ENCODE peak calls at places on chromosomes 2 and 18, in six cellular contexts. One of them, this sample, is unnamed.

GRCh38 chr2:182767578-182767977 is 51.5 kb downstream of the DNAJC10 start:
- DNase-seq in endothelial cell: no peak
- DNase-seq in heart right ventricle: no peak
- DNase-seq in GM10248: no peak
- DNase-seq in CD8-positive, alpha-beta T cell: no peak
- DNase-seq in chondrocyte: no peak
- DNase-seq in this sample: peak

GRCh38 chr18:47944972-47945843 is 14.7 kb upstream of the SMAD2 start:
- DNase-seq in endothelial cell: no peak
- DNase-seq in heart right ventricle: no peak
- DNase-seq in GM10248: peak
- DNase-seq in CD8-positive, alpha-beta T cell: no peak
- DNase-seq in chondrocyte: no peak
- DNase-seq in this sample: no peak

GRCh38 chr18:74778191-74778847 is 180.6 kb downstream of the ZNF407 start:
- DNase-seq in endothelial cell: no peak
- DNase-seq in heart right ventricle: no peak
- DNase-seq in GM10248: no peak
- DNase-seq in CD8-positive, alpha-beta T cell: no peak
- DNase-seq in chondrocyte: no peak
- DNase-seq in this sample: no peak

GRCh38 chr2:1371066-1371465 is 42.2 kb upstream of the TPO start:
- DNase-seq in endothelial cell: no peak
- DNase-seq in heart right ventricle: no peak
- DNase-seq in GM10248: no peak
- DNase-seq in CD8-positive, alpha-beta T cell: no peak
- DNase-seq in chondrocyte: no peak
- DNase-seq in this sample: no peak

GRCh38 chr2:219251656-219252055 is 1.4 kb upstream of the TUBA4B start:
- DNase-seq in endothelial cell: no peak
- DNase-seq in heart right ventricle: no peak
- DNase-seq in GM10248: no peak
- DNase-seq in CD8-positive, alpha-beta T cell: no peak
- DNase-seq in chondrocyte: no peak
- DNase-seq in this sample: no peak

GRCh38 chr2:847669-848068 is 103.0 kb upstream of the SNTG2 start:
- DNase-seq in endothelial cell: no peak
- DNase-seq in heart right ventricle: no peak
- DNase-seq in GM10248: no peak
- DNase-seq in CD8-positive, alpha-beta T cell: no peak
- DNase-seq in chondrocyte: no peak
- DNase-seq in this sample: no peak

GRCh38 chr2:147551331-147551730 is 293.5 kb upstream of the ACVR2A start:
- DNase-seq in endothelial cell: no peak
- DNase-seq in heart right ventricle: no peak
- DNase-seq in GM10248: no peak
- DNase-seq in CD8-positive, alpha-beta T cell: no peak
- DNase-seq in chondrocyte: no peak
- DNase-seq in this sample: no peak

GRCh38 chr2:105570326-105570725 is 171.5 kb upstream of the FHL2 start:
- DNase-seq in endothelial cell: no peak
- DNase-seq in heart right ventricle: no peak
- DNase-seq in GM10248: no peak
- DNase-seq in CD8-positive, alpha-beta T cell: no peak
- DNase-seq in chondrocyte: no peak
- DNase-seq in this sample: no peak

GRCh38 chr2:146385031-146385430 is 1459.8 kb upstream of the ACVR2A start:
- DNase-seq in endothelial cell: no peak
- DNase-seq in heart right ventricle: no peak
- DNase-seq in GM10248: no peak
- DNase-seq in CD8-positive, alpha-beta T cell: no peak
- DNase-seq in chondrocyte: no peak
- DNase-seq in this sample: no peak

GRCh38 chr2:112627060-112628040 is 18.4 kb upstream of the SLC20A1 start:
- DNase-seq in endothelial cell: peak
- DNase-seq in heart right ventricle: peak
- DNase-seq in GM10248: no peak
- DNase-seq in CD8-positive, alpha-beta T cell: no peak
- DNase-seq in chondrocyte: no peak
- DNase-seq in this sample: no peak

GRCh38 chr2:202605174-202605573 is 29.6 kb upstream of the FAM117B start:
- DNase-seq in endothelial cell: no peak
- DNase-seq in heart right ventricle: no peak
- DNase-seq in GM10248: no peak
- DNase-seq in CD8-positive, alpha-beta T cell: no peak
- DNase-seq in chondrocyte: no peak
- DNase-seq in this sample: no peak

GRCh38 chr2:62966995-62967394 is 83.6 kb upstream of the OTX1 start:
- DNase-seq in endothelial cell: no peak
- DNase-seq in heart right ventricle: no peak
- DNase-seq in GM10248: no peak
- DNase-seq in CD8-positive, alpha-beta T cell: no peak
- DNase-seq in chondrocyte: no peak
- DNase-seq in this sample: no peak

GRCh38 chr2:4533806-4534205 is 830.4 kb downstream of the DCDC2C start:
- DNase-seq in endothelial cell: no peak
- DNase-seq in heart right ventricle: no peak
- DNase-seq in GM10248: no peak
- DNase-seq in CD8-positive, alpha-beta T cell: no peak
- DNase-seq in chondrocyte: no peak
- DNase-seq in this sample: no peak

GRCh38 chr18:29313312-29313711 is 1136.4 kb upstream of the CDH2 start:
- DNase-seq in endothelial cell: no peak
- DNase-seq in heart right ventricle: no peak
- DNase-seq in GM10248: no peak
- DNase-seq in CD8-positive, alpha-beta T cell: no peak
- DNase-seq in chondrocyte: no peak
- DNase-seq in this sample: no peak

GRCh38 chr2:233061591-233062446 is 1.7 kb downstream of the INPP5D start:
- DNase-seq in endothelial cell: no peak
- DNase-seq in heart right ventricle: peak
- DNase-seq in GM10248: peak
- DNase-seq in CD8-positive, alpha-beta T cell: no peak
- DNase-seq in chondrocyte: no peak
- DNase-seq in this sample: peak

GRCh38 chr2:186919272-186919671 is 70.3 kb upstream of the ZSWIM2 start:
- DNase-seq in endothelial cell: no peak
- DNase-seq in heart right ventricle: no peak
- DNase-seq in GM10248: no peak
- DNase-seq in CD8-positive, alpha-beta T cell: no peak
- DNase-seq in chondrocyte: no peak
- DNase-seq in this sample: no peak

GRCh38 chr18:5890261-5890605 is 5.1 kb downstream of the TMEM200C start:
- DNase-seq in endothelial cell: no peak
- DNase-seq in heart right ventricle: no peak
- DNase-seq in GM10248: no peak
- DNase-seq in CD8-positive, alpha-beta T cell: no peak
- DNase-seq in chondrocyte: peak
- DNase-seq in this sample: no peak

GRCh38 chr2:88074854-88075292 is 7.2 kb downstream of the SMYD1 start:
- DNase-seq in endothelial cell: no peak
- DNase-seq in heart right ventricle: no peak
- DNase-seq in GM10248: no peak
- DNase-seq in CD8-positive, alpha-beta T cell: no peak
- DNase-seq in chondrocyte: no peak
- DNase-seq in this sample: no peak

GRCh38 chr2:129766594-129766993 is 212.9 kb upstream of the RAB6C start:
- DNase-seq in endothelial cell: no peak
- DNase-seq in heart right ventricle: no peak
- DNase-seq in GM10248: no peak
- DNase-seq in CD8-positive, alpha-beta T cell: no peak
- DNase-seq in chondrocyte: no peak
- DNase-seq in this sample: no peak

GRCh38 chr2:671787-672605 is 5.2 kb downstream of the TMEM18 start:
- DNase-seq in endothelial cell: no peak
- DNase-seq in heart right ventricle: no peak
- DNase-seq in GM10248: no peak
- DNase-seq in CD8-positive, alpha-beta T cell: no peak
- DNase-seq in chondrocyte: no peak
- DNase-seq in this sample: no peak

GRCh38 chr2:172693037-172693436 is 42.6 kb upstream of the RAPGEF4 start:
- DNase-seq in endothelial cell: no peak
- DNase-seq in heart right ventricle: peak
- DNase-seq in GM10248: no peak
- DNase-seq in CD8-positive, alpha-beta T cell: no peak
- DNase-seq in chondrocyte: no peak
- DNase-seq in this sample: no peak

GRCh38 chr2:184554736-184555135 is 43.6 kb upstream of the ZNF804A start:
- DNase-seq in endothelial cell: no peak
- DNase-seq in heart right ventricle: no peak
- DNase-seq in GM10248: no peak
- DNase-seq in CD8-positive, alpha-beta T cell: no peak
- DNase-seq in chondrocyte: no peak
- DNase-seq in this sample: no peak

GRCh38 chr2:38064805-38065501 is 11.0 kb downstream of the CYP1B1 start:
- DNase-seq in endothelial cell: no peak
- DNase-seq in heart right ventricle: no peak
- DNase-seq in GM10248: no peak
- DNase-seq in CD8-positive, alpha-beta T cell: no peak
- DNase-seq in chondrocyte: no peak
- DNase-seq in this sample: no peak

GRCh38 chr2:67309281-67309680 is 87.9 kb upstream of the ETAA1 start:
- DNase-seq in endothelial cell: no peak
- DNase-seq in heart right ventricle: no peak
- DNase-seq in GM10248: no peak
- DNase-seq in CD8-positive, alpha-beta T cell: no peak
- DNase-seq in chondrocyte: no peak
- DNase-seq in this sample: no peak

GRCh38 chr2:7111626-7112025 is 194.4 kb downstream of the RNF144A start:
- DNase-seq in endothelial cell: no peak
- DNase-seq in heart right ventricle: no peak
- DNase-seq in GM10248: no peak
- DNase-seq in CD8-positive, alpha-beta T cell: no peak
- DNase-seq in chondrocyte: no peak
- DNase-seq in this sample: no peak
- TF ChIP-seq CTCF in endothelial cell: no peak
- TF ChIP-seq CTCF in heart right ventricle: no peak
- TF ChIP-seq CTCF in GM10248: no peak
- TF ChIP-seq CTCF in CD8-positive, alpha-beta T cell: no peak
- TF ChIP-seq CTCF in chondrocyte: peak
- TF ChIP-seq CTCF in this sample: no peak

DNA sequence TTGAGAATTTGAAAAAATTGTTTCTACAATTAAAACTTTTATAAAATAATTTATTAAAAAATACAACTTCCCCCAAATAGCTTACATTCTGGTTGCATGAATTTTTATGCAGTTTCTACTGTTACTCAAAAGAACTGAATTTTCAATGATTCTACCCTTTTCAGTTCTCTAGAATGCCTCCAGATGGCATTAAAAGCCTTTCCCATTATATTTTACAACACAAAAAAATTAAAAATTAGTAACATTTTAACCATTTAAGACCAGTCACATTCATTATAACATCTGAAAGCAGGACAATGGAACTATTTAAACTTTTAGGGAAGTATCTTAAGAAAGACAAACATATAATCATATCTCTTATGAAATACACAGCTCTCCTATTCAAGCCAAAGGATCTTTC is 236.0 kb upstream of the REV1 start:
- DNase-seq in endothelial cell: no peak
- DNase-seq in heart right ventricle: no peak
- DNase-seq in GM10248: no peak
- DNase-seq in CD8-positive, alpha-beta T cell: no peak
- DNase-seq in chondrocyte: no peak
- DNase-seq in this sample: no peak
- TF ChIP-seq CTCF in endothelial cell: no peak
- TF ChIP-seq CTCF in heart right ventricle: peak
- TF ChIP-seq CTCF in GM10248: no peak
- TF ChIP-seq CTCF in CD8-positive, alpha-beta T cell: no peak
- TF ChIP-seq CTCF in chondrocyte: peak
- TF ChIP-seq CTCF in this sample: no peak

GRCh38 chr2:196748123-196748522 is 51.4 kb downstream of the GTF3C3 start:
- DNase-seq in endothelial cell: no peak
- DNase-seq in heart right ventricle: no peak
- DNase-seq in GM10248: no peak
- DNase-seq in CD8-positive, alpha-beta T cell: no peak
- DNase-seq in chondrocyte: no peak
- DNase-seq in this sample: no peak

GRCh38 chr2:196745711-196746110 is 53.8 kb downstream of the GTF3C3 start:
- DNase-seq in endothelial cell: no peak
- DNase-seq in heart right ventricle: no peak
- DNase-seq in GM10248: no peak
- DNase-seq in CD8-positive, alpha-beta T cell: no peak
- DNase-seq in chondrocyte: no peak
- DNase-seq in this sample: no peak

GRCh38 chr2:196750291-196750923 is 49.1 kb downstream of the GTF3C3 start:
- DNase-seq in endothelial cell: no peak
- DNase-seq in heart right ventricle: no peak
- DNase-seq in GM10248: no peak
- DNase-seq in CD8-positive, alpha-beta T cell: no peak
- DNase-seq in chondrocyte: no peak
- DNase-seq in this sample: no peak

GRCh38 chr2:196750977-196751631 is 48.4 kb downstream of the GTF3C3 start:
- DNase-seq in endothelial cell: peak
- DNase-seq in heart right ventricle: peak
- DNase-seq in GM10248: peak
- DNase-seq in CD8-positive, alpha-beta T cell: peak
- DNase-seq in chondrocyte: no peak
- DNase-seq in this sample: peak
- TF ChIP-seq CTCF in endothelial cell: peak
- TF ChIP-seq CTCF in heart right ventricle: peak
- TF ChIP-seq CTCF in GM10248: peak
- TF ChIP-seq CTCF in CD8-positive, alpha-beta T cell: peak
- TF ChIP-seq CTCF in chondrocyte: peak
- TF ChIP-seq CTCF in this sample: peak

GRCh38 chr2:200968162-200968561 is 4.7 kb upstream of the ORC2 start:
- DNase-seq in endothelial cell: no peak
- DNase-seq in heart right ventricle: no peak
- DNase-seq in GM10248: no peak
- DNase-seq in CD8-positive, alpha-beta T cell: no peak
- DNase-seq in chondrocyte: no peak
- DNase-seq in this sample: no peak

GRCh38 chr2:200964498-200964897 is 1.0 kb upstream of the ORC2 start:
- DNase-seq in endothelial cell: no peak
- DNase-seq in heart right ventricle: no peak
- DNase-seq in GM10248: no peak
- DNase-seq in CD8-positive, alpha-beta T cell: no peak
- DNase-seq in chondrocyte: no peak
- DNase-seq in this sample: no peak

GRCh38 chr2:200963129-200963917 is at the start of gene ORC2:
- DNase-seq in endothelial cell: peak
- DNase-seq in heart right ventricle: peak
- DNase-seq in GM10248: peak
- DNase-seq in CD8-positive, alpha-beta T cell: peak
- DNase-seq in chondrocyte: peak
- DNase-seq in this sample: peak

GRCh38 chr2:200968735-200969134 is 5.3 kb upstream of the ORC2 start:
- DNase-seq in endothelial cell: no peak
- DNase-seq in heart right ventricle: no peak
- DNase-seq in GM10248: no peak
- DNase-seq in CD8-positive, alpha-beta T cell: no peak
- DNase-seq in chondrocyte: no peak
- DNase-seq in this sample: no peak

DNA sequence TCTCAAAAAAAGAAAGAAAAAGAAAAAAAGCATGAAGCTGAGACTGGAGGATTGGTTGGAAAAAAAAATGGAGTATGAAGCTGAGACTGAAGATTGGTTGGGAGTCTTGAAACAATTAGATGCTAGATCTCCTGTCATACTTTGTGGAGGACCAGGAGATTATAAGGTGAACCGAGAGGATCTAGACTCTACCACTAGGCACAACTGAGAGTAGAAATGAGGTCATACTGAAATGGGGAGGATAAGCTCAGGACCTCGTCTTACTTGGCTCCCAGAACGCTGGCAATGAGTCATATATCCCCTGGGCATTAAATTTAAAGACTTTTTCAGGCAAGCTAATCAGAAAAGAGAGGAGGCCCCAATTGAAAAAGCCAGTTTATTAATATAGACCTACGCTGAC is 3.3 kb upstream of the ORC2 start:
- DNase-seq in endothelial cell: no peak
- DNase-seq in heart right ventricle: no peak
- DNase-seq in GM10248: peak
- DNase-seq in CD8-positive, alpha-beta T cell: no peak
- DNase-seq in chondrocyte: no peak
- DNase-seq in this sample: peak
- TF ChIP-seq CTCF in endothelial cell: no peak
- TF ChIP-seq CTCF in heart right ventricle: no peak
- TF ChIP-seq CTCF in GM10248: no peak
- TF ChIP-seq CTCF in CD8-positive, alpha-beta T cell: no peak
- TF ChIP-seq CTCF in chondrocyte: no peak
- TF ChIP-seq CTCF in this sample: no peak

This sample was measured in GM20000.